ENCODE peak calls at places on chromosomes 13 and 19, in four cellular contexts. E is osteoblast, R is HCT116, C is cardiac muscle cell. D is an unnamed sample.

GRCh38 chr19:54430306-54431254 is 15.3 kb downstream of the TTYH1 start:
- DNase-seq in E (peak), R (peak), C (peak), D (no peak)

GRCh38 chr13:24623141-24623665 is 57.0 kb upstream of the ATP12A start:
- DNase-seq in E (no peak), R (no peak), C (no peak), D (no peak)

GRCh38 chr19:35222373-35223005 is 6.0 kb downstream of the FAM187B start:
- DNase-seq in E (no peak), R (no peak), C (no peak), D (no peak)

GRCh38 chr19:37845932-37846331 is 60.5 kb downstream of the WDR87 start:
- DNase-seq in E (no peak), R (no peak), C (no peak), D (no peak)

GRCh38 chr19:33296473-33297060 is 5.8 kb downstream of the CEBPA start:
- DNase-seq in E (peak), R (no peak), C (no peak), D (no peak)

GRCh38 chr13:47033216-47033615 is 136.4 kb upstream of the HTR2A start:
- DNase-seq in E (no peak), R (no peak), C (no peak), D (no peak)

GRCh38 chr19:18069383-18069782 is 17.4 kb downstream of the IL12RB1 start:
- DNase-seq in E (no peak), R (no peak), C (no peak), D (no peak)

GRCh38 chr13:67069117-67069767 is 160.9 kb downstream of the PCDH9 start:
- DNase-seq in E (no peak), R (no peak), C (no peak), D (no peak)

GRCh38 chr13:42762917-42763316 is 18.5 kb upstream of the FAM216B start:
- DNase-seq in E (peak), R (no peak), C (no peak), D (no peak)

GRCh38 chr13:93244141-93244917 is 17.7 kb downstream of the GPC6 start:
- DNase-seq in E (peak), R (no peak), C (peak), D (no peak)

DNA sequence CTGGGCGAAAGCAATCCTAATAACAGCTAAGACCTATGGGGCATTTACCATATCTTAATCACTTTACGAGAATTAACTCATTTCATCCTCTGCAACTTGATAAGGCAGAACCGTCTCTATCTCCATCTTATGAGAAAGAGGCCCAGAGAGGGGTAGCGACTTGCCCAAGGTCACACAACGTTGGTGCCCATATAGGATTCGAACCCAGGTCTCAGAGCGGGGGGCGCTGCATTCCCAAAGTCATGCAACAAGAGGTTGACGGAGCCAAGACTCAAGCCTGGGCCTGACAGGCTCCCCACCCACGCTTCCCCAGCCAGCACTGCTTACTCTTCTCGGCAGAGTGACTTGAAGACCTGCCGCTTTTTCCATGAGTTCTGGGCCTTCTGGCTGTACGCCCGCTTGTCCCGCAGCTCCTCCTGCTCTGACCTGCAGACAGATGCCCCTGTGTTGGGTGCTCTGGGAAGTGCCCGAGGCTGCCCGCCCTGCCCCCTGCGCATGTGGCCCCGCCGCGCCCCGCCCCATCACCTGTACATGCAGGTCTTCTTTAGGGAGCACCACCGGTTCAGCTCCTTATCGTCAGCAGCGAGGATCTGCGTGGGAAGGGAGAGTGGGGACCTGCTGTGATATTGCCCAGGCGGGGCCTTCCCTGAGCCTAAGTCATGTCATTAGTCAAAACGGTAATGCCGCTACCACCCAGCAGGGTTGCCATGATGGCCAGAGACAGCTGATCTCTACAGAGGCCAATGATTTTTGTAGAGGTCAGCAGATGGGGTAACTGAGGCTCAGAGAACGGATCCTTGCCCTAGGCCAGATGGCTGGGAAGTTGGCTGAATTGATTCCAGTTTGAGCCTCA is 10.8 kb downstream of the KRI1 start:
- DNase-seq in E (no peak), R (no peak), C (no peak), D (no peak)
- TF ChIP-seq CTCF in E (no peak), R (peak), C (no peak), D (no peak)

DNA sequence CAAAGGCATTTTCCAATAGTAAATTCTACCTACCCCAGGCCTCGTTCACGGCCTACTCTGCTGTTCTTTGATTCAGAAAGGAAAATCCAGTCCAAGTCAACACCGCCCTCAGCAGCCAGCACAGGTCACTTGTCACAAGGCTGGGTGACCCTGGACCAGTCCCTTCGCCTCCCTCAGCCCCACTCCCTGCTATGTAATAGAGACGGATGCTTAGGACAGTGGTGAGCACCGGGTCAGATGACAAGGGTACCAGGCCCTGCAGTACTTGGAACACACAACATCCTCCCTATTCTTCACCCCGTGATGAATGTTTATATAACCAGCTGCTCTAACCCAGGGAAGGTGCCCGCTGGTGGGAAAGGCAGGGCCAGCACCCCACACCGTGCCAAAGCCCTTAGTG is 14.3 kb downstream of the LATS2 start:
- DNase-seq in E (no peak), R (no peak), C (no peak), D (no peak)
- H3K4me3 ChIP-seq in E (no peak), R (no peak), C (no peak), D (no peak)

DNA sequence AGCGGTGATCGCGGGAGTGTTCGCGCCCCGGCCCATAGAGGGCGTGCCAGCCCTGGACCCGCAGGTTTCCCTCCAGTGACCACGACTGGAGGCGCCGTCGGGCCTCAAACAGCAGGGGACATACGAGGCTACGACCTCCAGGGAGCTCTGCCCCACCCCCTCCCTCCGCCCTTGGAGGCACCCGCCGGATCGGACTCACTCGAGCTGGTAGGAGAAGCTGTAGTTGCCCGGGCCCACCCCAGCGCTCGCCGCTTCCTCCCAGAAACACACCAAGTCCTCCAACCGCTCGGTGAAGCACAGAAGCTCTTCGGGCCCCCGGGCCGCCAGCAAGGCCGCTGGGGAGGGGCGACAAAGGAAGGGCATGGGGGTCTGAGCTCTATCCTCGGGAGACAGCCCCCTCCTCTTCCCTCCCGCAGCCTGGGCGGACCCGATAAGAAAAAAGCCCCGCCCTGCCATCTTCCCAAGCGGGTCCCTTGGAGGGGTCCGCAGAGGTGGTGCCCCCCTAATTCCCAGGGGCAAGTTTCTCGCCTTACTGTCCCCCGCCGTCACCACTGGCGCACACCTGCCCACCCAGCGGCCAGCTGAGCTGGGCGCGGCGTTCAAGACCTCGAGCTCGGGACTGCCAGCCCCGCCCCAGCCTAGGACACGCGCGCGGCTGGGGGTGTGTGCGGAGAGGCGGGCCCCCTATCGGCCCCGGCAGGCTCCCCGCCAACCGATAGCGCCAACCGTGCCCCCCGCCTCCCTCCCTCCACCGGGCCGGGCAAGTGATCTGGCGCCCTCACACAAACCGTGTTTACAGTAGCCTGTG is 1.0 kb downstream of the EPOR start:
- DNase-seq in E (peak), R (peak), C (peak), D (peak)
- TF ChIP-seq CTCF in E (peak), R (peak), C (peak), D (peak)

GRCh38 chr19:41437944-41438574 is 1.7 kb downstream of the DMAC2 start:
- DNase-seq in E (peak), R (no peak), C (no peak), D (no peak)
- H3K4me3 ChIP-seq in E (no peak), R (no peak), C (no peak), D (no peak)

DNA sequence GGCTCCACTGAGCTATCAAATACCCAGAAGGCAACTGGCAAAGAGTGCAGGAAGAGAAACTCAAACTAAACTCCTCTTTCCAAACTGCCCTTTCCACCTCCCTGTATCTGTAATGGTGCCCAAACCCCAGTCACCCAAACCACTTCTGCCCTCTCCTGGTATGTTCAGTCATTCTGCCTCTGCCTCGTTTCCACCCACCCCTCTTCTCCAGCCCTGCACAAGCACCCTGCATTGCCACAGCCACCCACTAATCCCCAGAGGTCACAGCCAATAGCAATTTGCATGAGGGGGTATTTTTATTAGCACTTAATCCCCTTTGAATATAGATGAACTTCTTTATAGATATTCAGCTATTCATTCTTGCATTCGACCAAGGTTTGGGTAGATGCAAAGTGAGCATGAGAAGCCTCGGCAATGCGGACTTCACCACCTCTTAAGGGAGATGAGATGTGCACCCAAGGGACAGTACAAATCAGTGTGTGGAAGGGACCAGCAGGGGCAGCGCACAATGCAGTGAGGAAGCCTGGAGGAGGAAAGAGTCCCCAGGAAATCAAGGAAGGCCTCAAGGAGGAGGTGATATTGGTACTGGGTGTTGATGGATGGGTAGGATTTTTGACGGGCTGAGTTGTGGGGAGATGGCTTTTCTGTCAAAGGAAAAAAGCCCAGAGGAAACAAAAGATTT is 12.4 kb downstream of the TMEM272 start:
- DNase-seq in E (peak), R (no peak), C (peak), D (no peak)
- TF ChIP-seq CTCF in E (peak), R (peak), C (peak), D (peak)

GRCh38 chr13:39952244-39953233 is 297.1 kb downstream of the COG6 start:
- DNase-seq in E (no peak), R (no peak), C (no peak), D (no peak)
- H3K4me3 ChIP-seq in E (no peak), R (no peak), C (no peak), D (no peak)

GRCh38 chr19:43721469-43722048 is 5.7 kb downstream of the IRGC start:
- DNase-seq in E (no peak), R (no peak), C (no peak), D (no peak)

GRCh38 chr19:43725468-43725867 is 9.6 kb downstream of the IRGC start:
- DNase-seq in E (no peak), R (no peak), C (no peak), D (no peak)

GRCh38 chr19:43724896-43725295 is 9.0 kb downstream of the IRGC start:
- DNase-seq in E (no peak), R (no peak), C (no peak), D (no peak)

GRCh38 chr19:43720936-43721335 is 5.1 kb downstream of the IRGC start:
- DNase-seq in E (peak), R (no peak), C (no peak), D (no peak)

DNA sequence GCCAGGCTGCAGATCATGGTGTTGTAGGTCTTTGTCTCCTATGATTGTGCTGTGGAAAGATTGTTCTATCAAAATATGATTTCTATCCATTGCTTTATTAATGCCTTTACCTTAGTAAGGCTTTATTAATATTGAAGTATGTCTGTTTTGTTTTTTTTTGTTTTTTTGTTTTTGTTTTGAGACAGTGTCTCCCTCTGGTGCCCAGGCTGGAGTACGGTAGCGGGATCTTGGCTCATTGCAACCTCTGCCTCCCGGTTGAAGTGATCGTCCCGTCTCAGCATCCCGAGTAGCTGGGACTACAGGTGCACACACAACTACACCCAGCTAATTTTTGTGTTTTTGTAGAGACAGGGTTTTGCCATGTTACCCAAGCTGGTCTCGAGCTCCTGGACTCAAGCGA is 7.7 kb downstream of the IRGC start:
- DNase-seq in E (no peak), R (peak), C (no peak), D (no peak)
- TF ChIP-seq CTCF in E (peak), R (peak), C (peak), D (no peak)

GRCh38 chr19:40609561-40610395 is 8.6 kb downstream of the LTBP4 start:
- DNase-seq in E (peak), R (peak), C (peak), D (peak)

GRCh38 chr19:40607898-40608621 is 6.9 kb downstream of the LTBP4 start:
- DNase-seq in E (peak), R (no peak), C (no peak), D (no peak)

GRCh38 chr19:40607311-40607871 is 6.2 kb downstream of the LTBP4 start:
- DNase-seq in E (peak), R (no peak), C (no peak), D (no peak)

GRCh38 chr19:40610396-40611064 is 9.4 kb downstream of the LTBP4 start:
- DNase-seq in E (peak), R (no peak), C (no peak), D (no peak)

GRCh38 chr19:40608957-40609356 is 7.8 kb downstream of the LTBP4 start:
- DNase-seq in E (peak), R (no peak), C (no peak), D (no peak)
- H3K4me3 ChIP-seq in E (no peak), R (peak), C (peak), D (no peak)

GRCh38 chr19:51339687-51340656 is 2.0 kb downstream of the VSIG10L start:
- DNase-seq in E (peak), R (peak), C (peak), D (peak)
- TF ChIP-seq CTCF in E (no peak), R (peak), C (no peak), D (no peak)

GRCh38 chr13:39108746-39109145 is 70.5 kb downstream of the NHLRC3 start:
- DNase-seq in E (no peak), R (no peak), C (no peak), D (no peak)
- H3K4me3 ChIP-seq in E (no peak), R (no peak), C (no peak), D (no peak)

D was measured in lung.